ENCODE peak calls at places on chromosomes 5 and 9, in four cellular contexts. One of them, this sample, is unnamed.

GRCh38 chr9:134811673-134812668 is 68.6 kb upstream of the FCN2 start:
- DNase-seq in K562: no peak
- DNase-seq in HepG2: no peak
- DNase-seq in HCT116: no peak
- DNase-seq in this sample: peak

GRCh38 chr9:23717505-23717904 is 108.5 kb downstream of the ELAVL2 start:
- DNase-seq in HepG2: no peak
- DNase-seq in K562: no peak
- DNase-seq in HCT116: no peak
- DNase-seq in this sample: no peak

GRCh38 chr5:63613430-63613829 is 348.8 kb downstream of the HTR1A start:
- DNase-seq in HepG2: no peak
- DNase-seq in K562: no peak
- DNase-seq in HCT116: no peak
- DNase-seq in this sample: no peak

GRCh38 chr9:135290566-135290965 is 189.0 kb upstream of the PPP1R26 start:
- DNase-seq in HCT116: no peak
- DNase-seq in HepG2: no peak
- DNase-seq in K562: no peak
- DNase-seq in this sample: no peak

GRCh38 chr9:114813717-114814418 is 8.0 kb upstream of the TNFSF15 start:
- DNase-seq in K562: no peak
- DNase-seq in HCT116: no peak
- DNase-seq in HepG2: no peak
- DNase-seq in this sample: no peak

GRCh38 chr5:8827701-8828100 is 718.2 kb downstream of the SEMA5A start:
- DNase-seq in HCT116: no peak
- DNase-seq in K562: no peak
- DNase-seq in HepG2: no peak
- DNase-seq in this sample: no peak

GRCh38 chr5:73859696-73860095 is 233.7 kb downstream of the ARHGEF28 start:
- DNase-seq in K562: no peak
- DNase-seq in HepG2: no peak
- DNase-seq in HCT116: no peak
- DNase-seq in this sample: no peak

GRCh38 chr5:16350816-16351215 is 114.8 kb downstream of the ZNF622 start:
- DNase-seq in K562: no peak
- DNase-seq in HCT116: no peak
- DNase-seq in HepG2: no peak
- DNase-seq in this sample: no peak

GRCh38 chr9:83977196-83977595 is 2.8 kb downstream of the HNRNPK start:
- DNase-seq in K562: no peak
- DNase-seq in HCT116: no peak
- DNase-seq in HepG2: no peak
- DNase-seq in this sample: no peak

GRCh38 chr9:133273819-133274218 is 1.2 kb downstream of the ABO start:
- DNase-seq in HepG2: no peak
- DNase-seq in K562: no peak
- DNase-seq in HCT116: no peak
- DNase-seq in this sample: no peak

GRCh38 chr5:147037517-147038205 is 159.1 kb upstream of the PPP2R2B start:
- DNase-seq in HepG2: no peak
- DNase-seq in K562: no peak
- DNase-seq in HCT116: peak
- DNase-seq in this sample: no peak

GRCh38 chr5:76717222-76718083 is 1.5 kb downstream of the F2R start:
- DNase-seq in K562: no peak
- DNase-seq in HepG2: no peak
- DNase-seq in HCT116: no peak
- DNase-seq in this sample: no peak
- TF ChIP-seq EZH2 in K562: no peak
- TF ChIP-seq EZH2 in HepG2: no peak
- TF ChIP-seq EZH2 in HCT116: no peak
- TF ChIP-seq EZH2 in this sample: no peak

DNA sequence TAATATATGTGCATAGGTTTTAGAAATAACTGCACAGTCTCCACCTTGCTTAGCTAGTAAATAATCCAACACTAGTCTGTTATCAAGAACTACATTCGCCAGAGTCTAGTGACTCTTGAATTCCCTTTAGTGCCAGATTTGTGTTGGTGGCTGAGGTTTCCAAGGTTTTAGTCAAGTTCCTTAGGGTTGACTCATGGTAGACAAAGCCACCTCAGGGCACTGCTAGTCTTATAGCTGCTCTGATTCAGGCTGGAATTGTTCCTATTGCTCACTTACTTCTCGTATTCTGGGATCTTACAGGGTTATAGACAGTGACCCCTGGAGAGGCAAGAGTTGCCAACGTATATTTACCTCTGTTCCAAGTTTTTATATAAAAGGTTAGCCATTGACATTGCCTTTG is 1369.8 kb upstream of the CDH9 start:
- DNase-seq in HCT116: no peak
- DNase-seq in K562: no peak
- DNase-seq in HepG2: no peak
- DNase-seq in this sample: no peak
- TF ChIP-seq FOSL1 in HCT116: no peak
- TF ChIP-seq FOSL1 in K562: no peak
- TF ChIP-seq FOSL1 in HepG2: no peak
- TF ChIP-seq FOSL1 in this sample: no peak

DNA sequence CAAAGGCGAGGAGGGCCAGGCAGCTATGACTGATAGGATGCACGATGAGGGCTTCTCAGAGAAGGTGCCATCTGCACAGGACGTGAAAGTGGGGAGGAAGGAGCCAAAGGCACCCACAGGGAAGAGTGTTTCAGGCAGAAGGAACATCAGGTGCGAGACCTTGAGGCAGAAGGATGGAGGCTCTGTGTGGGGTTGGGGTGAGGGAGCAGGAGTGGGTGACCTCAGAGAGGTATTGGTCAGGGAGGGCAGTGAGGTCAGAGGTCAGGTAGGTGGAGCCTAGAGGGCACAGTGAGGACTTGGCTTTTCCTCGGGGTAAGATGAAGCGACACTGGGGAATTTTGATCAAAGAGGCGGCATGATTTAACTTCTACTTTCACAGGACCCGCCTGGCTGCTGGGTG is 64.7 kb upstream of the XPA start:
- DNase-seq in HepG2: no peak
- DNase-seq in HCT116: no peak
- DNase-seq in K562: no peak
- DNase-seq in this sample: no peak
- TF ChIP-seq EZH2 in HepG2: no peak
- TF ChIP-seq EZH2 in HCT116: no peak
- TF ChIP-seq EZH2 in K562: no peak
- TF ChIP-seq EZH2 in this sample: no peak

GRCh38 chr9:25827626-25828025 is 149.4 kb upstream of the TUSC1 start:
- DNase-seq in HepG2: no peak
- DNase-seq in HCT116: no peak
- DNase-seq in K562: no peak
- DNase-seq in this sample: no peak

DNA sequence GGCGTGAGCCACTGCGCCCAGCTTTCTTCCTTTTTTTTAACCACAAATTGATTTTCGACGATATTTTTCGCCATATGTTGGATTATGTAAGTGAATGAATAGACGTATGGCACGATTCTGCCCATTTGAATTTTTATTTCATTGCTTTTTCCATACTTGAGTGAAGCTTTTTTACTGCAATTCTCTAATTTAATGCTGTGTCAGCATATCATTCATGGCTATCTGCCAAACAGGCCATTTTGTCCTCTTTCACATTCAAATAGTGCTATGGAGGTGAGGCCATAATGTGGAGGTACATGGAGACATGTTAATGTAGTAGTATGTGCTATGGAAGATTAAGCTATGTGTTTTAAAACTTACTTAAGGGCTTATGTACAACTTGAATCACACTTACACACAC is 152.1 kb upstream of the TUSC1 start:
- DNase-seq in HepG2: no peak
- DNase-seq in K562: no peak
- DNase-seq in HCT116: no peak
- DNase-seq in this sample: no peak
- TF ChIP-seq FOSL1 in HepG2: no peak
- TF ChIP-seq FOSL1 in K562: no peak
- TF ChIP-seq FOSL1 in HCT116: no peak
- TF ChIP-seq FOSL1 in this sample: no peak

GRCh38 chr5:59893436-59894227 is at the start of gene PDE4D:
- DNase-seq in HCT116: no peak
- DNase-seq in HepG2: no peak
- DNase-seq in K562: no peak
- DNase-seq in this sample: peak
- TF ChIP-seq EZH2 in HCT116: no peak
- TF ChIP-seq EZH2 in HepG2: no peak
- TF ChIP-seq EZH2 in K562: no peak
- TF ChIP-seq EZH2 in this sample: no peak

GRCh38 chr9:36928670-36929349 is 105.3 kb downstream of the PAX5 start:
- DNase-seq in K562: no peak
- DNase-seq in HepG2: no peak
- DNase-seq in HCT116: no peak
- DNase-seq in this sample: no peak
- TF ChIP-seq FOSL1 in K562: peak
- TF ChIP-seq FOSL1 in HepG2: no peak
- TF ChIP-seq FOSL1 in HCT116: peak
- TF ChIP-seq FOSL1 in this sample: no peak

DNA sequence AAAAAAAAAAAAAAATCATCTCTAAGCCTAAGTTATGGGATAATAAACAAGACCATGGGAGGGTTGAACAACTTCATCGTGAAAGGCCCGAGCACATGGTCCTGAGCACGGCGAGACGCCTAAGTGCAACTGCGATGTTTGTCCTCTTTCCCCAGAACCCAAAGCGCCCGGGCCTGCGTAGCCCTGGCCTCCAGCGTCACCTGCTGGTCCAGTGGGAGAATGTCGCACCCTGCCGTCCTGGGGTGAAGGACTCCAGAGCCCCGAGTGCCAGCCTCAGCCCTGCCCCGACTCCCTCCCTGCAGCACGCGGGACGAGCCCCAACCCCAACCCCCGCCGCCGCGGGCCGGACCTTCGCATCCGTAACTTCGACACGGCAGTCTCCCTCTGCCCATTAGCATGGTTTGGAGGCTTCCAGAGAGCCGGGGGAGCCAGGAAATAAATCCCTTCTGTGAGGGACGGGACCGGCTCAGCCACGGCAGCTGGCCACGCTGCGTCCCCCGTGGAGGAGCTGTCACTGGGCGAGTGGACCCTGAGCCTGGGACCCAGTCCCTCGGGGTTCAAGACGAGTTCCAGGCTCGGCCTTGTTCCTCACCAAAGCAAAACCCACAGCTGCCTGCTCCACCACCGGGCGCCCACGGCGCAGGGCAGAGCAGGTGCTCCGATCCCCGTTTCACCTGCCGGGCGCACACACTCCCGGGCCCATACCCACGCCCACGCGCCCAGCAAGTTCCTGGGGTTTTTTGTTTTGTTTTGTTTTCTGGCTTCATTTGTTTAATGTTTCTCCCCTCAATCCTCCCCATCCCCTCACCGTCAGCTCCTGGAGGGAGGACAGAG is 132.5 kb upstream of the HAND1 start:
- DNase-seq in HCT116: peak
- DNase-seq in HepG2: peak
- DNase-seq in K562: peak
- DNase-seq in this sample: peak
- TF ChIP-seq EZH2 in HCT116: no peak
- TF ChIP-seq EZH2 in HepG2: no peak
- TF ChIP-seq EZH2 in K562: no peak
- TF ChIP-seq EZH2 in this sample: peak